ENCODE peak calls at places on chromosomes 16 and 17, in four cellular contexts. U is lower leg skin, O is HCT116, Y is tibial nerve. G is an unnamed sample.

GRCh38 chr16:29664133-29664912 is 1.3 kb downstream of the SPN start:
- DNase-seq in Y (no peak), O (no peak), U (no peak), G (no peak)

GRCh38 chr17:28272166-28272565 is 46.8 kb upstream of the TMEM97 start:
- DNase-seq in U (no peak), Y (no peak), O (no peak), G (no peak)

GRCh38 chr17:28773736-28774135 is 29.9 kb downstream of the TRAF4 start:
- DNase-seq in Y (no peak), U (no peak), O (no peak), G (no peak)

GRCh38 chr16:69311115-69311532 is at the start of gene VPS4A:
- DNase-seq in U (peak), O (peak), Y (peak), G (peak)

GRCh38 chr17:58329035-58329807 is 626 bp upstream of the TSPOAP1 start:
- DNase-seq in U (no peak), O (no peak), Y (no peak), G (peak)

GRCh38 chr16:14056970-14057369 is 14.1 kb upstream of the MRTFB start:
- DNase-seq in Y (no peak), U (peak), O (no peak), G (no peak)

GRCh38 chr16:54160252-54160860 is 126.2 kb downstream of the IRX3 start:
- DNase-seq in Y (no peak), O (no peak), U (peak), G (no peak)

GRCh38 chr17:62692721-62693431 is 65.4 kb downstream of the MRC2 start:
- DNase-seq in U (no peak), Y (no peak), O (no peak), G (no peak)

GRCh38 chr16:56732832-56733231 is 2.9 kb downstream of the NUP93 start:
- DNase-seq in O (no peak), Y (no peak), U (no peak), G (no peak)

GRCh38 chr16:70700101-70701020 is 14.5 kb upstream of the MTSS2 start:
- DNase-seq in Y (no peak), U (no peak), O (no peak), G (no peak)

GRCh38 chr17:42563543-42563942 is 1.6 kb downstream of the COASY start:
- DNase-seq in Y (no peak), O (no peak), U (no peak), G (no peak)

GRCh38 chr16:70463235-70463634 is 8.8 kb downstream of the FCSK start:
- DNase-seq in O (no peak), U (no peak), Y (no peak), G (no peak)

GRCh38 chr17:22310717-22311686 is 618.7 kb downstream of the KCNJ18 start:
- DNase-seq in Y (no peak), O (no peak), U (peak), G (no peak)

GRCh38 chr16:83949724-83950001 is 3.4 kb upstream of the OSGIN1 start:
- DNase-seq in O (no peak), Y (no peak), U (no peak), G (no peak)

GRCh38 chr16:55834044-55834443 is 1.1 kb upstream of the CES1 start:
- DNase-seq in U (no peak), Y (no peak), O (no peak), G (no peak)

GRCh38 chr16:27230562-27230991 is 27.3 kb downstream of the KDM8 start:
- DNase-seq in Y (no peak), O (no peak), U (no peak), G (no peak)

GRCh38 chr17:65122836-65123756 is 14.1 kb upstream of the RGS9 start:
- DNase-seq in Y (peak), U (peak), O (peak), G (peak)
- TF ChIP-seq POLR2A in Y (peak), U (no peak), O (peak), G (peak)

DNA sequence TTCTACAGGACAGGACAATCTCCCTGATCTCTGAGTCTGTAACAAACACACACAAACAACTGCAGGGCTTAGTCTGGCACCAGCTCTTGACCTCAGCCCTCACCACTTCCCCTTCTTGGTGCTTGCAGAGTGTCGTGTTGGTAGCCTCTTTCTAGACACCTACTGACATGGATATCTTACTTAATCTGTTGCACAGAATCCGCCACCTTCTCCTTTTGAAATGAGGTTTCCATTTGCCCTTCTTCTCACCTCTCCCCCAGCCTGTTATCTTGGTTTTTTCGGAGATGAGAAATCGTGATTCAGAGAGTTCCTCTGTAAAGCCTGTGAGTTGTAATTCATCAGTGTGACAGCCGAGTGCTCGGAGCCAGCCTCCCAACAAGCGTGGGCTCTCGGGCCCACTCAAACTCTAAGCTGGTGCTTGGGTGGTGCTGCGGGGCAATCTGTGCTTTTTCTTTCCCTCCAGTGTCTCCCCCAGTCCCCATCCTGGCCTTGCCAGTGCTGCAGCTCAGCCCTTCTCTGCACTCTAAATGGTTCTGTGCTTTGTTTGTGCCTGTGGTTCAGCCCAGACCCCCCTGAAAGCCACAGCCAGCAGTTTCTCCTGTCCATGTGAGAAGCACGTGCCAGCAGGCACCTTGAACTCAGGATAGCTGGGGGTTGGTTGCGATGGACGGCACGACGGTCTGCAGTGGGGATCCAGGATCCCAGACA is 28.1 kb downstream of the KIAA0513 start:
- DNase-seq in U (no peak), Y (peak), O (no peak), G (no peak)
- TF ChIP-seq POLR2A in U (no peak), Y (no peak), O (no peak), G (no peak)

GRCh38 chr17:40322417-40323315 is 13.7 kb downstream of the RARA start:
- DNase-seq in O (peak), Y (peak), U (peak), G (peak)
- TF ChIP-seq POLR2A in O (no peak), Y (no peak), U (no peak), G (no peak)

GRCh38 chr17:76635659-76636360 is 7.7 kb downstream of the ST6GALNAC1 start:
- DNase-seq in O (no peak), U (no peak), Y (no peak), G (no peak)
- TF ChIP-seq POLR2A in O (no peak), U (no peak), Y (no peak), G (no peak)

GRCh38 chr17:82839617-82840292 is at the start of gene ZNF750:
- DNase-seq in Y (no peak), O (no peak), U (no peak), G (no peak)
- TF ChIP-seq POLR2A in Y (no peak), O (no peak), U (no peak), G (no peak)

GRCh38 chr17:83085103-83085502 is 5.7 kb downstream of the METRNL start:
- DNase-seq in U (no peak), O (no peak), Y (no peak), G (no peak)

GRCh38 chr17:83085526-83086196 is 6.3 kb downstream of the METRNL start:
- DNase-seq in U (no peak), Y (no peak), O (no peak), G (no peak)

GRCh38 chr17:83083368-83084201 is 4.2 kb downstream of the METRNL start:
- DNase-seq in Y (no peak), O (no peak), U (peak), G (peak)

GRCh38 chr17:83084214-83084613 is 4.8 kb downstream of the METRNL start:
- DNase-seq in U (no peak), O (no peak), Y (no peak), G (no peak)

GRCh38 chr17:83084621-83085056 is 5.2 kb downstream of the METRNL start:
- DNase-seq in Y (no peak), U (no peak), O (no peak), G (peak)
- TF ChIP-seq POLR2A in Y (no peak), U (no peak), O (no peak), G (no peak)

G was measured in ovary.